ENCODE peak calls at places on chromosomes 6 and 20, in seven cellular contexts. One of them, this sample, is unnamed.

GRCh38 chr6:147643341-147644200 is 135.1 kb downstream of the SAMD5 start:
- DNase-seq in HCT116: no peak
- DNase-seq in GM23338: no peak
- DNase-seq in A549: no peak
- DNase-seq in mammary epithelial cell: no peak
- DNase-seq in H1: no peak
- DNase-seq in MM.1S: no peak
- DNase-seq in this sample: no peak

GRCh38 chr20:25733903-25734302 is 37.2 kb upstream of the ZNF337 start:
- DNase-seq in HCT116: no peak
- DNase-seq in GM23338: no peak
- DNase-seq in A549: no peak
- DNase-seq in mammary epithelial cell: no peak
- DNase-seq in H1: no peak
- DNase-seq in MM.1S: no peak
- DNase-seq in this sample: no peak

GRCh38 chr6:39416728-39417127 is 94.2 kb upstream of the KCNK16 start:
- DNase-seq in HCT116: no peak
- DNase-seq in GM23338: no peak
- DNase-seq in A549: peak; percentile 37
- DNase-seq in mammary epithelial cell: peak; percentile 32
- DNase-seq in H1: no peak
- DNase-seq in MM.1S: no peak
- DNase-seq in this sample: no peak

GRCh38 chr6:15148356-15149058 is 97.4 kb upstream of the JARID2 start:
- DNase-seq in HCT116: no peak
- DNase-seq in GM23338: peak; percentile 50
- DNase-seq in A549: peak; percentile 9
- DNase-seq in mammary epithelial cell: peak; percentile 96
- DNase-seq in H1: no peak
- DNase-seq in MM.1S: no peak
- DNase-seq in this sample: peak; percentile 77

GRCh38 chr20:41098703-41099250 is 38.6 kb upstream of the PLCG1 start:
- DNase-seq in HCT116: no peak
- DNase-seq in GM23338: no peak
- DNase-seq in A549: no peak
- DNase-seq in mammary epithelial cell: no peak
- DNase-seq in H1: no peak
- DNase-seq in MM.1S: no peak
- DNase-seq in this sample: no peak

GRCh38 chr20:38321959-38322598 is 18.1 kb downstream of the BPI start:
- DNase-seq in HCT116: peak; percentile 26
- DNase-seq in GM23338: peak; percentile 75
- DNase-seq in A549: peak; percentile 59
- DNase-seq in mammary epithelial cell: peak; percentile 29
- DNase-seq in H1: no peak
- DNase-seq in MM.1S: peak; percentile 21
- DNase-seq in this sample: peak; percentile 59

GRCh38 chr6:163490826-163491577 is 76.5 kb downstream of the QKI start:
- DNase-seq in HCT116: no peak
- DNase-seq in GM23338: peak; percentile 44
- DNase-seq in A549: peak; percentile 74
- DNase-seq in mammary epithelial cell: peak; percentile 9
- DNase-seq in H1: no peak
- DNase-seq in MM.1S: no peak
- DNase-seq in this sample: peak; percentile 82

GRCh38 chr6:46269447-46270229 is 98.9 kb upstream of the ENPP5 start:
- DNase-seq in HCT116: no peak
- DNase-seq in GM23338: no peak
- DNase-seq in A549: no peak
- DNase-seq in mammary epithelial cell: no peak
- DNase-seq in H1: no peak
- DNase-seq in MM.1S: no peak
- DNase-seq in this sample: peak; percentile 2

GRCh38 chr6:16756660-16757270 is 4.5 kb downstream of the ATXN1 start:
- DNase-seq in HCT116: no peak
- DNase-seq in GM23338: no peak
- DNase-seq in A549: no peak
- DNase-seq in mammary epithelial cell: peak; percentile 9
- DNase-seq in H1: no peak
- DNase-seq in MM.1S: no peak
- DNase-seq in this sample: no peak

GRCh38 chr6:16754274-16754673 is 7.0 kb downstream of the ATXN1 start:
- DNase-seq in HCT116: no peak
- DNase-seq in GM23338: no peak
- DNase-seq in A549: no peak
- DNase-seq in mammary epithelial cell: no peak
- DNase-seq in H1: no peak
- DNase-seq in MM.1S: no peak
- DNase-seq in this sample: no peak

GRCh38 chr6:16757332-16757731 is 3.9 kb downstream of the ATXN1 start:
- DNase-seq in HCT116: no peak
- DNase-seq in GM23338: no peak
- DNase-seq in A549: no peak
- DNase-seq in mammary epithelial cell: no peak
- DNase-seq in H1: no peak
- DNase-seq in MM.1S: no peak
- DNase-seq in this sample: no peak

GRCh38 chr6:16755544-16755943 is 5.7 kb downstream of the ATXN1 start:
- DNase-seq in HCT116: no peak
- DNase-seq in GM23338: no peak
- DNase-seq in A549: no peak
- DNase-seq in mammary epithelial cell: no peak
- DNase-seq in H1: no peak
- DNase-seq in MM.1S: no peak
- DNase-seq in this sample: no peak

GRCh38 chr6:16754864-16755263 is 6.4 kb downstream of the ATXN1 start:
- DNase-seq in HCT116: no peak
- DNase-seq in GM23338: no peak
- DNase-seq in A549: peak; percentile 60
- DNase-seq in mammary epithelial cell: no peak
- DNase-seq in H1: no peak
- DNase-seq in MM.1S: no peak
- DNase-seq in this sample: no peak
- H3K27ac ChIP-seq in HCT116: no peak overlapping the region
- H3K27ac ChIP-seq in GM23338: no peak overlapping the region
- H3K27ac ChIP-seq in A549: peak overlapping the region; percentile 60
- H3K27ac ChIP-seq in mammary epithelial cell: no peak overlapping the region
- H3K27ac ChIP-seq in H1: no peak overlapping the region
- H3K27ac ChIP-seq in MM.1S: no peak overlapping the region
- H3K27ac ChIP-seq in this sample: no peak overlapping the region

GRCh38 chr20:57905448-57905847 is 195.6 kb upstream of the PMEPA1 start:
- DNase-seq in HCT116: no peak
- DNase-seq in GM23338: no peak
- DNase-seq in A549: no peak
- DNase-seq in mammary epithelial cell: no peak
- DNase-seq in H1: no peak
- DNase-seq in MM.1S: no peak
- DNase-seq in this sample: no peak

GRCh38 chr20:57909763-57910331 is 200.0 kb upstream of the PMEPA1 start:
- DNase-seq in HCT116: no peak
- DNase-seq in GM23338: no peak
- DNase-seq in A549: no peak
- DNase-seq in mammary epithelial cell: no peak
- DNase-seq in H1: no peak
- DNase-seq in MM.1S: no peak
- DNase-seq in this sample: no peak

GRCh38 chr20:57908691-57909090 is 198.9 kb upstream of the PMEPA1 start:
- DNase-seq in HCT116: no peak
- DNase-seq in GM23338: no peak
- DNase-seq in A549: no peak
- DNase-seq in mammary epithelial cell: no peak
- DNase-seq in H1: no peak
- DNase-seq in MM.1S: no peak
- DNase-seq in this sample: no peak

GRCh38 chr20:57908226-57908625 is 198.4 kb upstream of the PMEPA1 start:
- DNase-seq in HCT116: no peak
- DNase-seq in GM23338: no peak
- DNase-seq in A549: no peak
- DNase-seq in mammary epithelial cell: no peak
- DNase-seq in H1: no peak
- DNase-seq in MM.1S: no peak
- DNase-seq in this sample: no peak

GRCh38 chr20:57907131-57908083 is 197.6 kb upstream of the PMEPA1 start:
- DNase-seq in HCT116: no peak
- DNase-seq in GM23338: no peak
- DNase-seq in A549: no peak
- DNase-seq in mammary epithelial cell: no peak
- DNase-seq in H1: no peak
- DNase-seq in MM.1S: no peak
- DNase-seq in this sample: no peak
- H3K4me2 ChIP-seq in HCT116: no peak overlapping the region
- H3K4me2 ChIP-seq in GM23338: no peak overlapping the region
- H3K4me2 ChIP-seq in A549: no peak overlapping the region
- H3K4me2 ChIP-seq in mammary epithelial cell: no peak overlapping the region
- H3K4me2 ChIP-seq in H1: no peak overlapping the region
- H3K4me2 ChIP-seq in MM.1S: no peak overlapping the region
- H3K4me2 ChIP-seq in this sample: no peak overlapping the region

GRCh38 chr6:32087574-32088486 is 21.3 kb downstream of the TNXB start:
- DNase-seq in HCT116: peak; percentile 81
- DNase-seq in GM23338: peak; percentile 97
- DNase-seq in A549: peak; percentile 88
- DNase-seq in mammary epithelial cell: peak; percentile 34
- DNase-seq in H1: peak; percentile 92
- DNase-seq in MM.1S: peak; percentile 49
- DNase-seq in this sample: peak; percentile 48

GRCh38 chr6:32084780-32085179 is 24.4 kb downstream of the TNXB start:
- DNase-seq in HCT116: no peak
- DNase-seq in GM23338: no peak
- DNase-seq in A549: no peak
- DNase-seq in mammary epithelial cell: no peak
- DNase-seq in H1: no peak
- DNase-seq in MM.1S: no peak
- DNase-seq in this sample: no peak

GRCh38 chr6:32083812-32084768 is 25.0 kb downstream of the TNXB start:
- DNase-seq in HCT116: no peak
- DNase-seq in GM23338: no peak
- DNase-seq in A549: no peak
- DNase-seq in mammary epithelial cell: no peak
- DNase-seq in H1: no peak
- DNase-seq in MM.1S: no peak
- DNase-seq in this sample: no peak

GRCh38 chr6:32086661-32087573 is 22.2 kb downstream of the TNXB start:
- DNase-seq in HCT116: no peak
- DNase-seq in GM23338: peak; percentile 82
- DNase-seq in A549: no peak
- DNase-seq in mammary epithelial cell: peak; percentile 77
- DNase-seq in H1: peak; percentile 63
- DNase-seq in MM.1S: no peak
- DNase-seq in this sample: peak; percentile 57

DNA sequence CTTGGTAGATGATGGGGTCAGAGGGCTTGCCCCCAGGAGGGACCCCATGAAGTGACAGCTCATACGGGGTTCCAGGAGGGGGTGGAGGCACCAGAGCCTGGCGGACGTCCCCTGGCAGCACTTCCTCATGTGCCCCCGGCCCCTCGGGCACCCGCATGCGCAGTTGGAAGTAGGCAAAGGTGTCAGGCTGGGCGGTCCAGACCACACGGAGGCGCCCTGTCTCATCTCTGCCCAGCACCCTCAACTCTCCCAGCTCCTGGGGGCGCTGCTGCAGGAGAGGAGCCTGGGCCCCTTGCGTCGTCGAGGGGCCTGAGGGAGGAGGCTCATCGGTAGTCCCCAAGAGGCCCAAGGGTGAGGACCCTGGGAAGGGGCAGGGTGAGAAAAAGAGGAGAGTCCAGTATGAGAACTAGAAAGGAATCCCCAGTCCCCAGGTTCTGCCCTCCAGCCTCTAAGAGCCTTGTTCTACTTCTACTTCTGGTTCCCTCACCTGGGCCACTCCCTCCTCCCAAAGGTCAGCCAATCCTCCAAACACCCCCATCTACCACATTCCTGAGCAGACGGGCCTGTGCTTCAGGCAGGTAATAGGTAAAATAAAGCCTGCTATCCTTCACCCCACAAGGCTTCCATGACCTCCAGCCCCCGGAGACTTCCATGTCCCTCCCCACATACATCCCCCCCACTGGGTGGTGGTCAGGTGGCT is 23.2 kb downstream of the TNXB start:
- DNase-seq in HCT116: no peak
- DNase-seq in GM23338: no peak
- DNase-seq in A549: no peak
- DNase-seq in mammary epithelial cell: no peak
- DNase-seq in H1: no peak
- DNase-seq in MM.1S: no peak
- DNase-seq in this sample: no peak
- TF ChIP-seq CTCF in HCT116: no peak
- TF ChIP-seq CTCF in GM23338: peak; percentile 47
- TF ChIP-seq CTCF in A549: no peak
- TF ChIP-seq CTCF in mammary epithelial cell: no peak
- TF ChIP-seq CTCF in H1: peak; percentile 35
- TF ChIP-seq CTCF in MM.1S: peak; percentile 29
- TF ChIP-seq CTCF in this sample: no peak

DNA sequence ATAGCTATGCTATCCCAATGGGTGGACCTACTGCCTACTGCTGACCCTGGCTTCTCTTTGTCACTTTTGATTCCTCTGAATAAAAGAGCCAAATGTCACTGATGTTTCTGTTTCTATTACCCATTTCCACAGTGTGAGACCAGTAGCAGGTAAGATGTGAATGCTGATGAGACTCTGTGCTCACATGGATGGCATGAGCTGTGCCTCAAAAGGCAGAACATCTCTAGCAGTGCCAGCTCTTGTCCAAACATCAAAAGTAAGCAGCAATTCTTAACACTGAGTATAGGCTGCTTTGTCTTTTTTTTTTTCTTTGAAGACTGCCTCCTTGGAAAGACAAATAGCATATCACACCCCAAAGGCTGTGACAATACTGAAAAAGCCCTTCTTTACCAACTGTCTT is 459.2 kb upstream of the RUNX2 start:
- DNase-seq in HCT116: no peak
- DNase-seq in GM23338: no peak
- DNase-seq in A549: no peak
- DNase-seq in mammary epithelial cell: no peak
- DNase-seq in H1: no peak
- DNase-seq in MM.1S: no peak
- DNase-seq in this sample: no peak
- H3K27ac ChIP-seq in HCT116: no peak overlapping the region
- H3K27ac ChIP-seq in GM23338: no peak overlapping the region
- H3K27ac ChIP-seq in A549: no peak overlapping the region
- H3K27ac ChIP-seq in mammary epithelial cell: no peak overlapping the region
- H3K27ac ChIP-seq in H1: no peak overlapping the region
- H3K27ac ChIP-seq in MM.1S: no peak overlapping the region
- H3K27ac ChIP-seq in this sample: no peak overlapping the region

GRCh38 chr6:18362058-18362561 is 25.0 kb upstream of the RNF144B start:
- DNase-seq in HCT116: no peak
- DNase-seq in GM23338: no peak
- DNase-seq in A549: no peak
- DNase-seq in mammary epithelial cell: peak; percentile 90
- DNase-seq in H1: no peak
- DNase-seq in MM.1S: no peak
- DNase-seq in this sample: peak; percentile 98
- H3K4me2 ChIP-seq in HCT116: no peak overlapping the region
- H3K4me2 ChIP-seq in GM23338: no peak overlapping the region
- H3K4me2 ChIP-seq in A549: no peak overlapping the region
- H3K4me2 ChIP-seq in mammary epithelial cell: no peak overlapping the region
- H3K4me2 ChIP-seq in H1: no peak overlapping the region
- H3K4me2 ChIP-seq in MM.1S: peak overlapping the region; percentile 13
- H3K4me2 ChIP-seq in this sample: no peak overlapping the region

This sample was measured in fibroblast of lung.